ENCODE peak calls at places on chromosome 14, in six cellular contexts. D is tibial artery, B is HCT116, X is SJSA1, H is tibial nerve, V is psoas muscle. G is an unnamed sample. For H3K4me1, the result is how much of the 10 kb centered on the place peaks cover.

GRCh38 chr14:41377926-41378325 is 228.8 kb upstream of the LRFN5 start:
- DNase-seq in B (no peak), X (no peak), V (no peak), H (no peak), D (no peak), G (no peak)

GRCh38 chr14:78170203-78170602 is at the start of gene NRXN3:
- DNase-seq in H (no peak), B (no peak), D (no peak), X (peak), V (no peak), G (no peak)

GRCh38 chr14:74756326-74756725 is 6.8 kb upstream of the YLPM1 start:
- DNase-seq in H (no peak), B (no peak), X (no peak), V (no peak), D (no peak), G (no peak)

GRCh38 chr14:95481391-95482022 is 34.9 kb downstream of the SYNE3 start:
- DNase-seq in X (no peak), V (peak), D (no peak), B (no peak), H (no peak), G (no peak)

GRCh38 chr14:61836184-61836583 is 74.0 kb downstream of the SNAPC1 start:
- DNase-seq in V (no peak), D (no peak), H (no peak), X (no peak), B (no peak), G (no peak)

GRCh38 chr14:79555429-79555828 is 655.9 kb downstream of the DIO2 start:
- DNase-seq in X (no peak), B (no peak), H (no peak), D (no peak), V (no peak), G (no peak)

GRCh38 chr14:70804556-70805162 is 4.7 kb downstream of the MAP3K9 start:
- DNase-seq in B (no peak), V (no peak), H (no peak), X (no peak), D (no peak), G (no peak)

GRCh38 chr14:44889600-44890479 is 71.9 kb downstream of the KLHL28 start:
- DNase-seq in D (no peak), H (no peak), V (no peak), X (no peak), B (no peak), G (peak)

GRCh38 chr14:33705521-33705920 is 245.4 kb downstream of the EGLN3 start:
- DNase-seq in D (no peak), X (no peak), B (no peak), V (no peak), H (no peak), G (no peak)

GRCh38 chr14:51677276-51677675 is 25.6 kb downstream of the FRMD6 start:
- DNase-seq in D (no peak), H (no peak), V (no peak), X (peak), B (no peak), G (no peak)

DNA sequence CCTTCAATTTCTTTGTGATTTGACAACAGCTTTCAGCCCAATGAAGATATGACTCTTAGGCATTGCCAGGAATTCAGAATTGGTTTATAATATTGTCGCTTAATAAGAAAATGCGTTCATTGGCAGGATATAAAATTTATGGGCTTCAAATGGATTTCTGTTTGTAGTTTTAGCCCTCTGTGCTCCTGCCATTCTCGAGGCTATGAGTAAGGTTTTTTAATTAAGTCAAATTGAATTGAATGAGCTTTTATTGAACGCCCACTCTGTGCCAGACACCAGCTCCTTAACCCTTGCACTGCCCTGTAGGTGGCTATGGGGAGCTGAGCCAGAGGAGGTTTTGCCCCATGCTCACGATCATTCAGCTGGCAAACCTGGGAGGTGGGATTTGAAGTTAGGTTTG is 115.1 kb downstream of the SLC25A47 start:
- DNase-seq in D (no peak), H (no peak), V (no peak), B (no peak), X (no peak), G (no peak)
- H3K4me1 ChIP-seq in D (under half), H (under half), V (under half), B (half or more), X (under half), G (under half)

DNA sequence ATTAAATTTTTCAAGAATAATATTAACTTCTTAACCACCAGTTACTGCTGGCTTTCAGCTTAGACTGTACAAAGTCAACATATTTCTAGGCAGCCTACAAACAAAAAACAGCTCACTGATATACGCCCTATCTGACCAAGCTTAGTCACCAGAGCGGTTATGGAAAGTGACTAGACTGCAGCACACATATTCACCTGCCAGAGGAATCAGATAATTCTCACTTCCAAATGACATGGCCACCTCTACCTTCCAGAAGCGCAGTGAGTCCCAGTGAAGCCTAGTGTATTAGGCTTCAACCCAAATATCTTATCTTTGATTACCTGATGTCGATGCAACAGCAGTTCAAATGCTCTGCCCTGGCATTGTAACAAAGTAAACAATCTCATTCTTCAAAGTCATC is 8.5 kb downstream of the STXBP6 start:
- DNase-seq in D (no peak), B (no peak), V (no peak), H (no peak), X (no peak), G (peak)
- H3K27ac ChIP-seq in D (no peak), B (no peak), V (no peak), H (no peak), X (no peak), G (peak)

GRCh38 chr14:92323031-92323915 is at the start of gene SLC24A4:
- DNase-seq in X (no peak), B (no peak), V (no peak), H (no peak), D (no peak), G (no peak)
- H3K4me3 ChIP-seq in X (no peak), B (no peak), V (peak), H (peak), D (peak), G (no peak)

GRCh38 chr14:103871596-103872480 is 24.5 kb upstream of the PPP1R13B start:
- DNase-seq in V (peak), H (no peak), X (no peak), D (no peak), B (no peak), G (peak)
- H3K4me1 ChIP-seq in V (under half), H (under half), X (under half), D (under half), B (under half), G (under half)

DNA sequence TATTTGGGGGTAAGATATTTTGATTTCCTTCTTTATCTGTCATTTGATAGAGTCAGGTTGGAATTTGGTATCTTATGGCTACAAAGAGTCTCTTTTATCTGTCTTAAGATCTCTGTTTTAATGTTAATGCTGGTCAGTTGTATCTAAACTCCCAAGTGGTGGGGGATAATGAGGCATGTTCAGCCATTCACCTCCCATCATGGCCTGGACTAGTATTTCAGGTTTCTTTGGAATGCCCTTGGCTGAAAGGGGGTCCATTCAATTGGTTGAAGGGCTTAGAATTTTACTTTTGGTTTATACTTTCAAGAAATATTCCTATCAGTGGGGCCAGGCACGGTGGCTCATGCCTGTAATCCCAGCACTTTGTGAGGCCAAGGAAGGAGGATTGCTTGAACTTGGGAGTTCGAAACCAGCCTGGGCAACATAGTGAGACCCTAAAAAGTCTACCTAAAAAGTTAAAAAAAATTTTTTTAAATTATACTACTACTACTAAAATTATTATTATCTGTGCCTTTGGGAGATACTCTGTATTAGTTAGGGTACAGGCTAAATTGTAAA is 4.7 kb downstream of the DGLUCY start:
- DNase-seq in X (no peak), D (no peak), V (no peak), B (no peak), H (no peak), G (no peak)
- H3K27ac ChIP-seq in X (no peak), D (no peak), V (peak), B (no peak), H (no peak), G (no peak)

G was measured in small intestine.